ENCODE peak calls at places on chromosomes 1 and 21, in eight cellular contexts. P is lung; R is CD8-positive, alpha-beta T cell; K is dorsolateral prefrontal cortex; F is heart left ventricle; G is mammary epithelial cell; T is HepG2; B is astrocyte of the cerebellum. H is an unnamed sample.

GRCh38 chr21:25735895-25736597 is 1.3 kb downstream of the GABPA start:
- DNase-seq in R (no peak), K (no peak), P (no peak), T (peak; percentile 21), G (peak; percentile 15), F (no peak), B (no peak), H (no peak)

GRCh38 chr1:161905269-161905884 is 118.3 kb downstream of the OLFML2B start:
- DNase-seq in K (no peak), F (no peak), P (no peak), G (peak; percentile 35), B (no peak), T (peak; percentile 22), R (no peak), H (no peak)

GRCh38 chr1:46184920-46185658 is 8.8 kb upstream of the P3R3URF start:
- DNase-seq in T (no peak), R (no peak), F (no peak), P (no peak), G (no peak), B (no peak), K (no peak), H (no peak)

GRCh38 chr1:3369437-3370076 is 84.9 kb upstream of the ARHGEF16 start:
- DNase-seq in G (peak; percentile 18), F (peak; percentile 86), B (peak; percentile 69), T (no peak), K (peak; percentile 42), R (no peak), P (no peak), H (peak; percentile 93)

GRCh38 chr1:234079896-234080295 is 175.4 kb downstream of the SLC35F3 start:
- DNase-seq in T (no peak), P (no peak), B (no peak), G (no peak), K (no peak), R (no peak), F (no peak), H (no peak)

GRCh38 chr1:232574867-232575523 is 54.9 kb downstream of the SIPA1L2 start:
- DNase-seq in K (no peak), B (no peak), F (no peak), T (no peak), P (no peak), R (no peak), G (peak; percentile 70), H (no peak)

GRCh38 chr1:179230251-179230650 is 774 bp upstream of the ABL2 start:
- DNase-seq in K (no peak), G (peak; percentile 32), P (no peak), R (no peak), F (no peak), B (no peak), T (no peak), H (no peak)

GRCh38 chr1:226589008-226589733 is 40.6 kb downstream of the STUM start:
- DNase-seq in T (no peak), B (no peak), F (peak; percentile 59), K (no peak), G (no peak), P (no peak), R (no peak), H (no peak)

GRCh38 chr1:56387071-56387747 is 192.2 kb downstream of the PLPP3 start:
- DNase-seq in F (no peak), R (no peak), T (peak; percentile 36), P (no peak), B (peak; percentile 60), G (peak; percentile 23), K (no peak), H (no peak)

DNA sequence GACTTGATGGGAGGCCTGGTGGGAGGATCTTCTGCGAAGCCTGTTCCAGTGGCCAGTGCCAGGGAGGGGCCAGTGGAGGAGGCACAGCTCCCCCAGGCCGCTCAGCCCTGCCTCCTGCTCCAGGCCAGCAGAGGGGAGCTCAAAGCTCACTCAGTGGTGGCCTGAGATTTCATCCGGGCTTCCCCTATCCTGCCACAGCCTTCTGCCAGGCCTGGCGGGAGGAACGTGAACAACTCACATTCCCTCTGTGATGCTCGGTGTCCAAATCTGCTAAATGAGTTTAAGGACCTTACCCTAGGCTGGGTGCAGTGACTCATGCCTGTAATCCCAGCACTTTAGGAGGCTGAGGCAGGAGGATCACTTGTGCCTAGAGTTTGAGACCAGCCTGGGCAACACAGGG is 3.3 kb downstream of the CLCNKB start:
- DNase-seq in T (peak; percentile 34), K (no peak), P (no peak), G (no peak), F (no peak), R (no peak), B (no peak), H (no peak)
- TF ChIP-seq CTCF in T (no peak), K (no peak), P (no peak), G (no peak), F (no peak), R (no peak), B (no peak), H (no peak)

GRCh38 chr1:75130312-75130677 is 3.9 kb upstream of the LHX8 start:
- DNase-seq in P (no peak), B (no peak), R (no peak), F (no peak), G (no peak), K (no peak), T (no peak), H (no peak)

GRCh38 chr1:75129660-75130311 is 4.4 kb upstream of the LHX8 start:
- DNase-seq in B (no peak), R (no peak), F (no peak), P (no peak), G (no peak), T (no peak), K (no peak), H (no peak)

GRCh38 chr1:75131593-75132420 is 2.4 kb upstream of the LHX8 start:
- DNase-seq in R (no peak), T (no peak), F (no peak), B (no peak), G (no peak), K (no peak), P (no peak), H (no peak)

GRCh38 chr1:75132421-75133381 is 1.5 kb upstream of the LHX8 start:
- DNase-seq in K (no peak), G (no peak), F (no peak), P (no peak), R (no peak), B (no peak), T (no peak), H (no peak)

DNA sequence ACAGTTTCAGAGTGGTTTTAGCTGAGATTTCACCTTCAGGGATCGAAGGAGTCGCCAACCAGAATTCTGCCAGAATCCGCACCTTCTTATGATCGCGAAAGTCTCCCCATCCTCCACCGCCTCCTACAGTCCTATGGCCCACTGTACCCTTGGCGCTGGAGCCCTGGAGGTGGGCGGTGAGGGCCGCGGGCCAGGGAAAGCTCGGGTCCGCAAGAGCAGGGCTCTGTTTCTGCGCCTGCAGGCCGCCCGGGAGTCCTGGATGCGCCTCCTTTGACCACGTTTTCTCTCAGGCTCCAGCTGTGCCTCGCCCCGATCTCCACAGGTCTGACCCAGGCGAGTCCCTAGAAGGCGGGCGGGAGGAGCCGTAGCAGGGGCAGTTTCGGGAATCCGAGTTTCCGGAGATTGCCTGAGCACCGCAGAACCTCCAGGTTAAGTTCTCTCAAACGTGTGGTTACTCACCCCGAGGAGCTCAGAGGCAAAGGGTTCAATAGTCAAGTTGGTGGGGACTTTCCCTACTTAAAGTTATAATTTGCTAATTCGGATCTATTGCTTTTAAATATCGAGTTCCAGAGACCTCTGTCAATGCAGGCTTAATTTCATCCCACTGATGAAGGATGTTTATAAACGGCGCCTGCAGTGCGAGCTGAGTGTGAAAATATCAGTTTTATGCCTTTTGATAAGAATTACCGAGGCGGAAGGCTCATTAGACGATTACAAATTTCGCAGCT is 3.2 kb upstream of the LHX8 start:
- DNase-seq in G (no peak), R (no peak), P (no peak), B (no peak), T (no peak), F (no peak), K (no peak), H (no peak)
- H3K4me3 ChIP-seq in G (no peak overlapping the region), R (no peak overlapping the region), P (no peak overlapping the region), B (no peak overlapping the region), T (no peak overlapping the region), F (no peak overlapping the region), K (no peak overlapping the region), H (no peak overlapping the region)

GRCh38 chr1:163701783-163702182 is 380.0 kb downstream of the NUF2 start:
- DNase-seq in K (no peak), R (no peak), G (no peak), B (no peak), T (no peak), P (no peak), F (no peak), H (no peak)
- TF ChIP-seq CTCF in K (no peak), R (no peak), G (no peak), B (no peak), T (no peak), P (no peak), F (no peak), H (no peak)

GRCh38 chr1:218501073-218501612 is 156.0 kb downstream of the TGFB2 start:
- DNase-seq in P (no peak), R (no peak), B (no peak), G (no peak), T (no peak), K (no peak), F (no peak), H (no peak)

GRCh38 chr1:218498061-218498938 is 153.2 kb downstream of the TGFB2 start:
- DNase-seq in F (no peak), G (peak; percentile 52), K (no peak), P (no peak), B (no peak), T (no peak), R (no peak), H (no peak)

GRCh38 chr1:218499911-218500310 is 154.8 kb downstream of the TGFB2 start:
- DNase-seq in G (no peak), K (no peak), B (no peak), P (no peak), R (no peak), F (no peak), T (no peak), H (no peak)

GRCh38 chr1:218496561-218496960 is 151.4 kb downstream of the TGFB2 start:
- DNase-seq in P (no peak), T (peak; percentile 47), F (no peak), K (no peak), R (no peak), B (peak; percentile 92), G (peak; percentile 100), H (no peak)

DNA sequence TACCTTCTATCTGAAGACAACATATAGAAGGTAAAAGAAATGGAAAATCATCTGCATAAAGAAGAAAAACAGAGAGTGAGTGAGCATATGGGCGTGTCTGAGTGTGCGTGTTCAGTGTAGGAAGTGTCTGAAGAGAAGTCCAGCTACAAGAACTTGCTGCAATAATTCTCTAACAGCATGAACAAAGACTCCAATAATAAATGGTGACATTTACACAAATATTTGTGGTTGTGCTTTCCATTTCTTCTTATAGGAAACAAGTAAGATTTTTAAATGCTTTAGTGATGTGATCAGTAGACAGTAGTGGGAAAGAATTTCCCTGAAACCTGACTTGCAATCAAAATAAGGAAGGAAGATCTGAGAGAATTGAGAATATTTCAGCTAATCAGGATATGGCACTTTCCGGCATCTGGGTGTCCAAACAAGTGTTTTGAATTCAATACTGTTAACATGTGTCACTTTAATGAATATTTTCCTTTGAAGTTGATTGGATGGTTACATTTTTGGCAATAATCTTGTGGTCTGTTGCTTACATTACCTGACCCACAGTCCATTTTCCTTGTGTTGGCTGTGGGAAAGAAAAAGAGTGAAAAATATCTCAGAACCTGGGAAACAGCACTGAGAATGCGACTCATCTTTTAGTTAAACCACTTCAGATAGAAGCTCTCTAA is 154.0 kb downstream of the TGFB2 start:
- DNase-seq in P (no peak), G (peak; percentile 80), F (no peak), T (no peak), K (no peak), R (no peak), B (peak; percentile 80), H (no peak)
- H3K4me3 ChIP-seq in P (no peak overlapping the region), G (no peak overlapping the region), F (peak overlapping the region; percentile 51), T (no peak overlapping the region), K (no peak overlapping the region), R (no peak overlapping the region), B (peak overlapping the region; percentile 13), H (no peak overlapping the region)

GRCh38 chr1:21490774-21491482 is 18.3 kb upstream of the ALPL start:
- DNase-seq in T (peak; percentile 41), K (no peak), G (peak; percentile 56), B (no peak), F (no peak), R (no peak), P (no peak), H (no peak)
- TF ChIP-seq CTCF in T (peak; percentile 84), K (peak; percentile 47), G (peak; percentile 61), B (peak; percentile 59), F (peak; percentile 12), R (peak; percentile 15), P (no peak), H (peak; percentile 39)